ENCODE peak calls at places on chromosomes 11 and 22, in eight cellular contexts. F is lower leg skin, U is GM12892, I is transverse colon, B is GM12891, X is body of pancreas, E is H1, H is stomach. V is an unnamed sample.
A peak's percentile ranks its signal among the peaks of the same experiment; 100 is the strongest.

GRCh38 chr22:30325724-30326703 is 727 bp downstream of the TBC1D10A start:
- DNase-seq in H (peak; percentile 53), B (peak; percentile 51), U (peak; percentile 56), F (no peak), X (peak; percentile 41), E (no peak), I (peak; percentile 62), V (peak; percentile 47)

GRCh38 chr22:46117206-46118199 is 32.8 kb upstream of the PPARA start:
- DNase-seq in E (no peak), I (no peak), H (no peak), B (no peak), F (no peak), U (no peak), X (peak; percentile 13), V (no peak)

GRCh38 chr11:37657645-37658044 is 1059.6 kb upstream of the RAG2 start:
- DNase-seq in X (no peak), U (no peak), I (no peak), B (no peak), H (no peak), F (no peak), E (no peak), V (no peak)

GRCh38 chr22:27995801-27996528 is 76.9 kb upstream of the PITPNB start:
- DNase-seq in H (no peak), B (no peak), F (no peak), E (no peak), I (peak; percentile 6), U (no peak), X (no peak), V (peak; percentile 53)

GRCh38 chr11:119782673-119783072 is 53.7 kb upstream of the NECTIN1 start:
- DNase-seq in F (no peak), E (no peak), I (no peak), B (no peak), X (no peak), H (no peak), U (no peak), V (no peak)

GRCh38 chr11:2656859-2657258 is 42.9 kb downstream of the KCNQ1OT1 start:
- DNase-seq in I (no peak), E (no peak), B (no peak), H (no peak), X (no peak), F (no peak), U (no peak), V (no peak)

GRCh38 chr11:90594658-90595057 is 371.8 kb upstream of the CHORDC1 start:
- DNase-seq in U (no peak), B (no peak), I (no peak), X (no peak), F (no peak), E (no peak), H (no peak), V (no peak)

GRCh38 chr11:46332568-46333128 is 14.6 kb upstream of the DGKZ start:
- DNase-seq in F (no peak), I (no peak), X (no peak), H (no peak), U (no peak), B (no peak), E (no peak), V (no peak)

GRCh38 chr11:11555228-11555627 is 66.6 kb downstream of the GALNT18 start:
- DNase-seq in H (peak; percentile 38), U (no peak), B (no peak), I (no peak), E (no peak), X (peak; percentile 41), F (no peak), V (no peak)

GRCh38 chr11:13114566-13115465 is 105.7 kb downstream of the RASSF10 start:
- DNase-seq in I (peak; percentile 26), F (no peak), X (peak; percentile 59), H (peak; percentile 50), B (no peak), E (no peak), U (no peak), V (no peak)

GRCh38 chr11:128235958-128236357 is 351.4 kb downstream of the ETS1 start:
- DNase-seq in E (no peak), I (no peak), F (no peak), H (no peak), X (peak; percentile 8), U (no peak), B (no peak), V (no peak)

GRCh38 chr22:46395145-46395544 is 59.6 kb downstream of the TRMU start:
- DNase-seq in X (no peak), H (no peak), F (no peak), E (no peak), U (no peak), B (no peak), I (no peak), V (no peak)

GRCh38 chr11:82356316-82356715 is 377.3 kb downstream of the FAM181B start:
- DNase-seq in H (no peak), F (no peak), I (no peak), B (no peak), U (no peak), X (no peak), E (no peak), V (no peak)

GRCh38 chr11:16606784-16607674 is 131.4 kb upstream of the C11orf58 start:
- DNase-seq in U (no peak), X (peak; percentile 40), I (peak; percentile 16), F (no peak), H (peak; percentile 28), E (no peak), B (no peak), V (peak; percentile 45)

GRCh38 chr11:118224512-118225180 is at the start of gene JAML:
- DNase-seq in F (no peak), U (no peak), H (peak; percentile 29), E (no peak), X (peak; percentile 38), B (no peak), I (peak; percentile 60), V (no peak)

GRCh38 chr11:46388619-46389449 is 2.7 kb downstream of the CHRM4 start:
- DNase-seq in X (no peak), H (no peak), E (no peak), B (no peak), I (no peak), F (no peak), U (no peak), V (no peak)

DNA sequence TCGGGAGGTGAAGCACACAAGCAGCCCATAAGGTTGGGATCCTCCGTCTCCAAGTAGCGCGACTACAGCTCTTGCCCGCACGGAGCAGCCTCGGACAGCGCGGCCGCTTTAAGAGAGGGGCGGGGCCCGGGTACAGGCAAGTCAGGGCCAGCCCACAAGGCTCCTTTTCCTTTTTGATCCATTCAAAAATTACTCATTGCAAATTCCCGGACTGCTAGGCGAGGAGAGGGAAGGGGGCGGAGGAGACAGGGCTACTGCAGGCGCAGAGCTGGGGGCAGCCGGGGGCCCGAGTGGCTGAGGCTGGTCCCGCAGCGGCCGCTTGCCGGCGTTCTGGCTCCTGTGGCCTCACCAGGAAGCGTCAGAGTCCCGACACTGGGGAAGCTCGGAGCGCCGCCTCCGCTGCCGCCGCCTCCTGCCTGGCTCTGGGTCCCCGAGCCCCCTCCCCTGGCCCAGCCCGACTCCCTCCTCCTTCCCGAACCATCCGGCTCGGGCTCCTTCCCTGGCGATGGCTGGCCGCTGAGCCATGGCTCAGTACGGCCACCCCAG is at the start of gene UBASH3B:
- DNase-seq in X (peak; percentile 80), H (peak; percentile 77), B (peak; percentile 64), I (peak; percentile 81), E (no peak), F (peak; percentile 51), U (peak; percentile 59), V (peak; percentile 79)
- TF ChIP-seq POLR2A in X (peak; percentile 69), H (no peak), B (no peak), I (peak; percentile 47), E (no peak), F (no peak), U (no peak), V (peak; percentile 77)

GRCh38 chr11:111532365-111532709 is 8.2 kb upstream of the LAYN start:
- DNase-seq in E (no peak), H (no peak), I (no peak), F (no peak), B (no peak), U (no peak), X (no peak), V (no peak)

GRCh38 chr11:111531156-111531555 is 9.4 kb upstream of the LAYN start:
- DNase-seq in F (no peak), X (no peak), H (no peak), U (no peak), E (no peak), B (no peak), I (no peak), V (no peak)

GRCh38 chr11:111531687-111532364 is 8.7 kb upstream of the LAYN start:
- DNase-seq in B (no peak), U (no peak), F (no peak), H (no peak), X (no peak), E (no peak), I (no peak), V (no peak)

GRCh38 chr11:111528557-111528956 is 12.0 kb upstream of the LAYN start:
- DNase-seq in E (no peak), I (no peak), U (no peak), X (no peak), H (no peak), B (no peak), F (no peak), V (no peak)

GRCh38 chr11:111530091-111530490 is 10.4 kb upstream of the LAYN start:
- DNase-seq in X (no peak), F (no peak), H (no peak), U (no peak), B (no peak), I (no peak), E (no peak), V (no peak)
- TF ChIP-seq POLR2A in X (no peak), F (no peak), H (no peak), U (no peak), B (no peak), I (no peak), E (no peak), V (no peak)

GRCh38 chr11:9251306-9251705 is 13.8 kb downstream of the DENND5A start:
- DNase-seq in B (no peak), H (no peak), X (no peak), U (no peak), I (no peak), F (no peak), E (no peak), V (no peak)

GRCh38 chr11:9250139-9250582 is 15.0 kb downstream of the DENND5A start:
- DNase-seq in B (peak; percentile 39), E (no peak), I (no peak), U (peak; percentile 27), H (no peak), F (no peak), X (no peak), V (no peak)

GRCh38 chr11:9253086-9253485 is 12.1 kb downstream of the DENND5A start:
- DNase-seq in H (no peak), B (no peak), E (no peak), U (no peak), X (no peak), F (no peak), I (no peak), V (no peak)

GRCh38 chr11:9247863-9248262 is 17.3 kb downstream of the DENND5A start:
- DNase-seq in B (no peak), X (no peak), F (no peak), H (no peak), E (no peak), U (no peak), I (no peak), V (no peak)

GRCh38 chr11:9249252-9249651 is 15.9 kb downstream of the DENND5A start:
- DNase-seq in U (no peak), E (no peak), F (no peak), B (no peak), X (no peak), H (no peak), I (no peak), V (no peak)
- TF ChIP-seq POLR2A in U (no peak), E (no peak), F (no peak), B (no peak), X (no peak), H (no peak), I (no peak), V (no peak)

GRCh38 chr11:59173080-59173963 is 1.4 kb downstream of the DTX4 start:
- DNase-seq in X (peak; percentile 18), H (peak; percentile 35), I (peak; percentile 41), E (no peak), B (no peak), U (no peak), F (no peak), V (peak; percentile 66)
- TF ChIP-seq POLR2A in X (no peak), H (no peak), I (no peak), E (no peak), B (no peak), U (no peak), F (no peak), V (no peak)

V was measured in right lobe of liver.